ENCODE peak calls at places on chromosomes 11 and 22, in eight cellular contexts. One of them, this sample, is unnamed.

GRCh38 chr11:103987631-103988594 is 48.5 kb upstream of the DDI1 start:
- DNase-seq in HFF-Myc: no peak
- DNase-seq in NCI-H2029: no peak
- DNase-seq in T-cell: no peak
- DNase-seq in NCI-H526 treated with DMSO at 0.1 percent for 48 hours: no peak
- DNase-seq in anterior cingulate cortex: no peak
- DNase-seq in K562: no peak
- DNase-seq in HAP-1: no peak
- DNase-seq in this sample: no peak

GRCh38 chr11:8019671-8020597 is 32.8 kb downstream of the EIF3F start:
- DNase-seq in HFF-Myc: no peak
- DNase-seq in NCI-H2029: no peak
- DNase-seq in T-cell: no peak
- DNase-seq in NCI-H526 treated with DMSO at 0.1 percent for 48 hours: peak; percentile 19
- DNase-seq in anterior cingulate cortex: no peak
- DNase-seq in K562: no peak
- DNase-seq in HAP-1: peak; percentile 33
- DNase-seq in this sample: no peak

GRCh38 chr11:121572581-121573059 is 119.9 kb upstream of the SORL1-AS1 start:
- DNase-seq in HFF-Myc: no peak
- DNase-seq in NCI-H2029: no peak
- DNase-seq in T-cell: no peak
- DNase-seq in NCI-H526 treated with DMSO at 0.1 percent for 48 hours: no peak
- DNase-seq in anterior cingulate cortex: no peak
- DNase-seq in K562: no peak
- DNase-seq in HAP-1: no peak
- DNase-seq in this sample: no peak

GRCh38 chr11:2694995-2695939 is 4.5 kb downstream of the KCNQ1OT1 start:
- DNase-seq in HFF-Myc: no peak
- DNase-seq in NCI-H2029: no peak
- DNase-seq in T-cell: no peak
- DNase-seq in NCI-H526 treated with DMSO at 0.1 percent for 48 hours: peak; percentile 9
- DNase-seq in anterior cingulate cortex: no peak
- DNase-seq in K562: no peak
- DNase-seq in HAP-1: no peak
- DNase-seq in this sample: no peak

GRCh38 chr11:27471067-27471587 is 1.5 kb downstream of the LGR4 start:
- DNase-seq in HFF-Myc: no peak
- DNase-seq in NCI-H2029: no peak
- DNase-seq in T-cell: no peak
- DNase-seq in NCI-H526 treated with DMSO at 0.1 percent for 48 hours: peak; percentile 66
- DNase-seq in anterior cingulate cortex: no peak
- DNase-seq in K562: no peak
- DNase-seq in HAP-1: no peak
- DNase-seq in this sample: no peak

GRCh38 chr22:48302657-48303359 is 1524.9 kb downstream of the BRD1 start:
- DNase-seq in HFF-Myc: no peak
- DNase-seq in NCI-H2029: no peak
- DNase-seq in T-cell: no peak
- DNase-seq in NCI-H526 treated with DMSO at 0.1 percent for 48 hours: no peak
- DNase-seq in anterior cingulate cortex: no peak
- DNase-seq in K562: no peak
- DNase-seq in HAP-1: no peak
- DNase-seq in this sample: no peak

GRCh38 chr11:77361184-77361583 is 59.7 kb upstream of the GDPD4 start:
- DNase-seq in HFF-Myc: no peak
- DNase-seq in NCI-H2029: no peak
- DNase-seq in T-cell: no peak
- DNase-seq in NCI-H526 treated with DMSO at 0.1 percent for 48 hours: no peak
- DNase-seq in anterior cingulate cortex: no peak
- DNase-seq in K562: no peak
- DNase-seq in HAP-1: no peak
- DNase-seq in this sample: no peak

GRCh38 chr22:27022741-27023373 is 365.5 kb downstream of the MIAT start:
- DNase-seq in HFF-Myc: no peak
- DNase-seq in NCI-H2029: no peak
- DNase-seq in T-cell: no peak
- DNase-seq in NCI-H526 treated with DMSO at 0.1 percent for 48 hours: no peak
- DNase-seq in anterior cingulate cortex: no peak
- DNase-seq in K562: no peak
- DNase-seq in HAP-1: no peak
- DNase-seq in this sample: no peak

GRCh38 chr11:77590194-77590591 is 440 bp downstream of the AQP11 start:
- DNase-seq in HFF-Myc: no peak
- DNase-seq in NCI-H2029: no peak
- DNase-seq in T-cell: no peak
- DNase-seq in NCI-H526 treated with DMSO at 0.1 percent for 48 hours: peak; percentile 68
- DNase-seq in anterior cingulate cortex: peak; percentile 36
- DNase-seq in K562: no peak
- DNase-seq in HAP-1: no peak
- DNase-seq in this sample: no peak

GRCh38 chr11:72864692-72865655 is 50.8 kb downstream of the ATG16L2 start:
- DNase-seq in HFF-Myc: no peak
- DNase-seq in NCI-H2029: no peak
- DNase-seq in T-cell: no peak
- DNase-seq in NCI-H526 treated with DMSO at 0.1 percent for 48 hours: no peak
- DNase-seq in anterior cingulate cortex: no peak
- DNase-seq in K562: no peak
- DNase-seq in HAP-1: no peak
- DNase-seq in this sample: no peak

GRCh38 chr22:24744638-24745037 is 29.9 kb downstream of the PIWIL3 start:
- DNase-seq in HFF-Myc: no peak
- DNase-seq in NCI-H2029: no peak
- DNase-seq in T-cell: no peak
- DNase-seq in NCI-H526 treated with DMSO at 0.1 percent for 48 hours: no peak
- DNase-seq in anterior cingulate cortex: no peak
- DNase-seq in K562: no peak
- DNase-seq in HAP-1: no peak
- DNase-seq in this sample: no peak

GRCh38 chr11:101807521-101807920 is 107.3 kb upstream of the CEP126 start:
- DNase-seq in HFF-Myc: no peak
- DNase-seq in NCI-H2029: no peak
- DNase-seq in T-cell: no peak
- DNase-seq in NCI-H526 treated with DMSO at 0.1 percent for 48 hours: no peak
- DNase-seq in anterior cingulate cortex: no peak
- DNase-seq in K562: no peak
- DNase-seq in HAP-1: no peak
- DNase-seq in this sample: no peak

GRCh38 chr22:25060522-25061071 is 108.1 kb downstream of the KIAA1671 start:
- DNase-seq in HFF-Myc: no peak
- DNase-seq in NCI-H2029: no peak
- DNase-seq in T-cell: no peak
- DNase-seq in NCI-H526 treated with DMSO at 0.1 percent for 48 hours: no peak
- DNase-seq in anterior cingulate cortex: no peak
- DNase-seq in K562: no peak
- DNase-seq in HAP-1: no peak
- DNase-seq in this sample: no peak

GRCh38 chr11:62604460-62605130 is 2.9 kb upstream of the MTA2 start:
- DNase-seq in HFF-Myc: no peak
- DNase-seq in NCI-H2029: no peak
- DNase-seq in T-cell: no peak
- DNase-seq in NCI-H526 treated with DMSO at 0.1 percent for 48 hours: peak; percentile 20
- DNase-seq in anterior cingulate cortex: no peak
- DNase-seq in K562: no peak
- DNase-seq in HAP-1: peak; percentile 42
- DNase-seq in this sample: no peak

GRCh38 chr11:126174816-126175215 is 36.6 kb downstream of the RPUSD4 start:
- DNase-seq in HFF-Myc: no peak
- DNase-seq in NCI-H2029: no peak
- DNase-seq in T-cell: no peak
- DNase-seq in NCI-H526 treated with DMSO at 0.1 percent for 48 hours: no peak
- DNase-seq in anterior cingulate cortex: no peak
- DNase-seq in K562: no peak
- DNase-seq in HAP-1: no peak
- DNase-seq in this sample: no peak

GRCh38 chr11:28770806-28771205 is 662.6 kb downstream of the METTL15 start:
- DNase-seq in HFF-Myc: no peak
- DNase-seq in NCI-H2029: no peak
- DNase-seq in T-cell: no peak
- DNase-seq in NCI-H526 treated with DMSO at 0.1 percent for 48 hours: no peak
- DNase-seq in anterior cingulate cortex: no peak
- DNase-seq in K562: no peak
- DNase-seq in HAP-1: no peak
- DNase-seq in this sample: no peak

GRCh38 chr22:42959472-42960145 is 55.3 kb downstream of the PACSIN2 start:
- DNase-seq in HFF-Myc: no peak
- DNase-seq in NCI-H2029: no peak
- DNase-seq in T-cell: no peak
- DNase-seq in NCI-H526 treated with DMSO at 0.1 percent for 48 hours: no peak
- DNase-seq in anterior cingulate cortex: no peak
- DNase-seq in K562: peak; percentile 61
- DNase-seq in HAP-1: no peak
- DNase-seq in this sample: no peak

GRCh38 chr11:64284962-64285884 is at the start of gene GPR137:
- DNase-seq in HFF-Myc: no peak
- DNase-seq in NCI-H2029: peak; percentile 74
- DNase-seq in T-cell: peak; percentile 89
- DNase-seq in NCI-H526 treated with DMSO at 0.1 percent for 48 hours: peak; percentile 67
- DNase-seq in anterior cingulate cortex: peak; percentile 79
- DNase-seq in K562: peak; percentile 94
- DNase-seq in HAP-1: peak; percentile 89
- DNase-seq in this sample: no peak

GRCh38 chr11:8832571-8833260 is 78.3 kb upstream of the AKIP1 start:
- DNase-seq in HFF-Myc: peak; percentile 97
- DNase-seq in NCI-H2029: peak; percentile 41
- DNase-seq in T-cell: no peak
- DNase-seq in NCI-H526 treated with DMSO at 0.1 percent for 48 hours: peak; percentile 35
- DNase-seq in anterior cingulate cortex: no peak
- DNase-seq in K562: no peak
- DNase-seq in HAP-1: no peak
- DNase-seq in this sample: no peak

GRCh38 chr11:62854825-62855570 is 15.6 kb upstream of the WDR74 start:
- DNase-seq in HFF-Myc: no peak
- DNase-seq in NCI-H2029: no peak
- DNase-seq in T-cell: no peak
- DNase-seq in NCI-H526 treated with DMSO at 0.1 percent for 48 hours: no peak
- DNase-seq in anterior cingulate cortex: no peak
- DNase-seq in K562: no peak
- DNase-seq in HAP-1: no peak
- DNase-seq in this sample: no peak

GRCh38 chr11:32418836-32419235 is 16.5 kb downstream of the WT1 start:
- DNase-seq in HFF-Myc: no peak
- DNase-seq in NCI-H2029: no peak
- DNase-seq in T-cell: no peak
- DNase-seq in NCI-H526 treated with DMSO at 0.1 percent for 48 hours: no peak
- DNase-seq in anterior cingulate cortex: no peak
- DNase-seq in K562: no peak
- DNase-seq in HAP-1: peak; percentile 43
- DNase-seq in this sample: no peak

GRCh38 chr11:128772814-128773213 is 78.9 kb downstream of the FLI1 start:
- DNase-seq in HFF-Myc: no peak
- DNase-seq in NCI-H2029: peak; percentile 94
- DNase-seq in T-cell: peak; percentile 59
- DNase-seq in NCI-H526 treated with DMSO at 0.1 percent for 48 hours: no peak
- DNase-seq in anterior cingulate cortex: no peak
- DNase-seq in K562: no peak
- DNase-seq in HAP-1: no peak
- DNase-seq in this sample: no peak

GRCh38 chr11:69915501-69916250 is 96.5 kb upstream of the FGF3 start:
- DNase-seq in HFF-Myc: peak; percentile 19
- DNase-seq in NCI-H2029: peak; percentile 30
- DNase-seq in T-cell: no peak
- DNase-seq in NCI-H526 treated with DMSO at 0.1 percent for 48 hours: no peak
- DNase-seq in anterior cingulate cortex: no peak
- DNase-seq in K562: peak; percentile 75
- DNase-seq in HAP-1: peak; percentile 92
- DNase-seq in this sample: no peak